ENCODE peak calls at places on chromosomes 5 and 9, in ten cellular contexts. One of them, this sample, is unnamed.

GRCh38 chr5:179294891-179295777 is 50.1 kb downstream of the ADAMTS2 start:
- DNase-seq in psoas muscle: peak; percentile 31
- DNase-seq in astrocyte: peak; percentile 64
- DNase-seq in CD8-positive, alpha-beta T cell: no peak
- DNase-seq in left ventricle myocardium inferior: peak; percentile 22
- DNase-seq in suprapubic skin: peak; percentile 56
- DNase-seq in AG10803: peak; percentile 89
- DNase-seq in CD4-positive, CD25-positive, alpha-beta regulatory T cell: no peak
- DNase-seq in MG63: peak; percentile 95
- DNase-seq in endodermal cell: no peak
- DNase-seq in this sample: no peak

GRCh38 chr5:143261748-143262392 is 141.6 kb downstream of the NR3C1 start:
- DNase-seq in psoas muscle: no peak
- DNase-seq in astrocyte: peak; percentile 75
- DNase-seq in CD8-positive, alpha-beta T cell: no peak
- DNase-seq in left ventricle myocardium inferior: no peak
- DNase-seq in suprapubic skin: no peak
- DNase-seq in AG10803: peak; percentile 62
- DNase-seq in CD4-positive, CD25-positive, alpha-beta regulatory T cell: no peak
- DNase-seq in MG63: no peak
- DNase-seq in endodermal cell: no peak
- DNase-seq in this sample: no peak

GRCh38 chr5:74105126-74105780 is 479.3 kb downstream of the ARHGEF28 start:
- DNase-seq in psoas muscle: peak; percentile 69
- DNase-seq in astrocyte: no peak
- DNase-seq in CD8-positive, alpha-beta T cell: no peak
- DNase-seq in left ventricle myocardium inferior: peak; percentile 39
- DNase-seq in suprapubic skin: no peak
- DNase-seq in AG10803: no peak
- DNase-seq in CD4-positive, CD25-positive, alpha-beta regulatory T cell: no peak
- DNase-seq in MG63: peak; percentile 4
- DNase-seq in endodermal cell: peak; percentile 59
- DNase-seq in this sample: no peak

GRCh38 chr5:65299841-65300240 is 181.9 kb downstream of the ADAMTS6 start:
- DNase-seq in psoas muscle: no peak
- DNase-seq in astrocyte: peak; percentile 93
- DNase-seq in CD8-positive, alpha-beta T cell: no peak
- DNase-seq in left ventricle myocardium inferior: no peak
- DNase-seq in suprapubic skin: no peak
- DNase-seq in AG10803: peak; percentile 65
- DNase-seq in CD4-positive, CD25-positive, alpha-beta regulatory T cell: no peak
- DNase-seq in MG63: no peak
- DNase-seq in endodermal cell: no peak
- DNase-seq in this sample: no peak

GRCh38 chr5:76084496-76085285 is 1.5 kb downstream of the SV2C start:
- DNase-seq in psoas muscle: no peak
- DNase-seq in astrocyte: no peak
- DNase-seq in CD8-positive, alpha-beta T cell: peak; percentile 38
- DNase-seq in left ventricle myocardium inferior: no peak
- DNase-seq in suprapubic skin: no peak
- DNase-seq in AG10803: peak; percentile 25
- DNase-seq in CD4-positive, CD25-positive, alpha-beta regulatory T cell: no peak
- DNase-seq in MG63: no peak
- DNase-seq in endodermal cell: peak; percentile 80
- DNase-seq in this sample: no peak

GRCh38 chr9:126375386-126375785 is 48.8 kb downstream of the MVB12B start:
- DNase-seq in psoas muscle: no peak
- DNase-seq in astrocyte: peak; percentile 29
- DNase-seq in CD8-positive, alpha-beta T cell: no peak
- DNase-seq in left ventricle myocardium inferior: no peak
- DNase-seq in suprapubic skin: no peak
- DNase-seq in AG10803: peak; percentile 31
- DNase-seq in CD4-positive, CD25-positive, alpha-beta regulatory T cell: no peak
- DNase-seq in MG63: no peak
- DNase-seq in endodermal cell: no peak
- DNase-seq in this sample: peak; percentile 44

GRCh38 chr9:88308831-88309230 is 79.4 kb upstream of the SPIN1 start:
- DNase-seq in psoas muscle: no peak
- DNase-seq in astrocyte: peak; percentile 42
- DNase-seq in CD8-positive, alpha-beta T cell: no peak
- DNase-seq in left ventricle myocardium inferior: no peak
- DNase-seq in suprapubic skin: no peak
- DNase-seq in AG10803: no peak
- DNase-seq in CD4-positive, CD25-positive, alpha-beta regulatory T cell: no peak
- DNase-seq in MG63: no peak
- DNase-seq in endodermal cell: no peak
- DNase-seq in this sample: peak; percentile 57

GRCh38 chr5:312845-313244 is 8.7 kb upstream of the AHRR start:
- DNase-seq in psoas muscle: peak; percentile 53
- DNase-seq in astrocyte: no peak
- DNase-seq in CD8-positive, alpha-beta T cell: no peak
- DNase-seq in left ventricle myocardium inferior: peak; percentile 47
- DNase-seq in suprapubic skin: peak; percentile 35
- DNase-seq in AG10803: peak; percentile 41
- DNase-seq in CD4-positive, CD25-positive, alpha-beta regulatory T cell: no peak
- DNase-seq in MG63: no peak
- DNase-seq in endodermal cell: no peak
- DNase-seq in this sample: no peak

GRCh38 chr5:93658044-93658443 is 75.0 kb downstream of the NR2F1 start:
- DNase-seq in psoas muscle: no peak
- DNase-seq in astrocyte: peak; percentile 81
- DNase-seq in CD8-positive, alpha-beta T cell: no peak
- DNase-seq in left ventricle myocardium inferior: no peak
- DNase-seq in suprapubic skin: no peak
- DNase-seq in AG10803: peak; percentile 18
- DNase-seq in CD4-positive, CD25-positive, alpha-beta regulatory T cell: no peak
- DNase-seq in MG63: no peak
- DNase-seq in endodermal cell: no peak
- DNase-seq in this sample: no peak

GRCh38 chr5:36662291-36662851 is 56.0 kb downstream of the SLC1A3 start:
- DNase-seq in psoas muscle: no peak
- DNase-seq in astrocyte: peak; percentile 86
- DNase-seq in CD8-positive, alpha-beta T cell: no peak
- DNase-seq in left ventricle myocardium inferior: no peak
- DNase-seq in suprapubic skin: no peak
- DNase-seq in AG10803: peak; percentile 39
- DNase-seq in CD4-positive, CD25-positive, alpha-beta regulatory T cell: no peak
- DNase-seq in MG63: no peak
- DNase-seq in endodermal cell: peak; percentile 74
- DNase-seq in this sample: no peak

GRCh38 chr5:88732181-88732633 is 150.8 kb downstream of the MEF2C start:
- DNase-seq in psoas muscle: peak; percentile 54
- DNase-seq in astrocyte: peak; percentile 83
- DNase-seq in CD8-positive, alpha-beta T cell: no peak
- DNase-seq in left ventricle myocardium inferior: peak; percentile 21
- DNase-seq in suprapubic skin: peak; percentile 62
- DNase-seq in AG10803: peak; percentile 69
- DNase-seq in CD4-positive, CD25-positive, alpha-beta regulatory T cell: no peak
- DNase-seq in MG63: peak; percentile 84
- DNase-seq in endodermal cell: no peak
- DNase-seq in this sample: peak; percentile 65
- H3K4me3 ChIP-seq in psoas muscle: no peak overlapping the region
- H3K4me3 ChIP-seq in astrocyte: no peak overlapping the region
- H3K4me3 ChIP-seq in CD8-positive, alpha-beta T cell: no peak overlapping the region
- H3K4me3 ChIP-seq in left ventricle myocardium inferior: no peak overlapping the region
- H3K4me3 ChIP-seq in suprapubic skin: no peak overlapping the region
- H3K4me3 ChIP-seq in AG10803: peak overlapping the region; percentile 21
- H3K4me3 ChIP-seq in CD4-positive, CD25-positive, alpha-beta regulatory T cell: no peak overlapping the region
- H3K4me3 ChIP-seq in MG63: no peak overlapping the region
- H3K4me3 ChIP-seq in endodermal cell: no peak overlapping the region
- H3K4me3 ChIP-seq in this sample: no peak overlapping the region

DNA sequence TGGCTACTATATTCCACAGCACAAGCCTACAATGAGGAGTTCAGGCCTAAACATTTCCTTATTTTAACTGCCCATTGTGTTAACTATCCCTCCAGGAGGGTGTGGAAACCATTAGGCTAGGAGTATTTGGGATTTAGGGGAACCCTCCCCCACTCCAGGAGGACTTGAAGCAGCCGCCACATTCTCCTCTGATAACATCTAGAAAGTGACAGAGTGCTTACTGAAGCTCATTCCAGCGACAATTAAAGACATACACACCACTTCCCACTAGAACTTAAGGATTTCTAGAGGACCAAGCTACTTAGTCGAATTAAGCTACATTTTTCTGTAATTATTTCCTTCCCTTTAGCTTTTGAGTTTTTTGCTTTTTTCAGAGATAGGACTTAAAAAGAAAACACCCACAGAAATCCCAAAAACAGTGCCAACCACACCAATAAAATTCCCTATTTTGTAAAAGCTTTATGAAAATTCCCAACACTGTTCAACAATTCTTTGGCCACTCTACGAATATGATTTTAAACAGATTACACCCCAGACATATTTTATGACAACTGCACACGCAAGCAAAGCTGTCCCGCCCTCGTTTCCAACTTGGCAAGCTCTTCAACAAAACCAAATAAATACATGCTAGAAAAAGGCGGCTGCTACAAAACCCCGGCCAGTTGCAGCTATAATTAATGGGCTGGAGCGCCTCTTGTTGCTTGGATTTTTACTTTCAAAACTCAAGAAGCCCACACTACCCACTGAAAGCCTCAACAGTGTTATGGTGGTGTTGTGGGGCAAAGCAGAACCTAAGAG is 4.6 kb downstream of the ROR2 start:
- DNase-seq in psoas muscle: no peak
- DNase-seq in astrocyte: peak; percentile 20
- DNase-seq in CD8-positive, alpha-beta T cell: no peak
- DNase-seq in left ventricle myocardium inferior: no peak
- DNase-seq in suprapubic skin: no peak
- DNase-seq in AG10803: peak; percentile 63
- DNase-seq in CD4-positive, CD25-positive, alpha-beta regulatory T cell: no peak
- DNase-seq in MG63: peak; percentile 23
- DNase-seq in endodermal cell: peak; percentile 83
- DNase-seq in this sample: peak; percentile 17
- H3K4me3 ChIP-seq in psoas muscle: no peak overlapping the region
- H3K4me3 ChIP-seq in astrocyte: no peak overlapping the region
- H3K4me3 ChIP-seq in CD8-positive, alpha-beta T cell: no peak overlapping the region
- H3K4me3 ChIP-seq in left ventricle myocardium inferior: peak overlapping the region; percentile 17
- H3K4me3 ChIP-seq in suprapubic skin: no peak overlapping the region
- H3K4me3 ChIP-seq in AG10803: no peak overlapping the region
- H3K4me3 ChIP-seq in CD4-positive, CD25-positive, alpha-beta regulatory T cell: no peak overlapping the region
- H3K4me3 ChIP-seq in MG63: no peak overlapping the region
- H3K4me3 ChIP-seq in endodermal cell: peak overlapping the region; percentile 97
- H3K4me3 ChIP-seq in this sample: no peak overlapping the region

GRCh38 chr5:52798952-52799351 is 11.2 kb downstream of the ITGA1 start:
- DNase-seq in psoas muscle: no peak
- DNase-seq in astrocyte: no peak
- DNase-seq in CD8-positive, alpha-beta T cell: no peak
- DNase-seq in left ventricle myocardium inferior: no peak
- DNase-seq in suprapubic skin: no peak
- DNase-seq in AG10803: peak; percentile 38
- DNase-seq in CD4-positive, CD25-positive, alpha-beta regulatory T cell: no peak
- DNase-seq in MG63: no peak
- DNase-seq in endodermal cell: no peak
- DNase-seq in this sample: no peak
- H3K4me3 ChIP-seq in psoas muscle: peak overlapping the region; percentile 83
- H3K4me3 ChIP-seq in astrocyte: peak overlapping the region; percentile 80
- H3K4me3 ChIP-seq in CD8-positive, alpha-beta T cell: peak overlapping the region; percentile 81
- H3K4me3 ChIP-seq in left ventricle myocardium inferior: peak overlapping the region; percentile 74
- H3K4me3 ChIP-seq in suprapubic skin: peak overlapping the region; percentile 77
- H3K4me3 ChIP-seq in AG10803: peak overlapping the region; percentile 84
- H3K4me3 ChIP-seq in CD4-positive, CD25-positive, alpha-beta regulatory T cell: peak overlapping the region; percentile 97
- H3K4me3 ChIP-seq in MG63: peak overlapping the region; percentile 82
- H3K4me3 ChIP-seq in endodermal cell: peak overlapping the region; percentile 99
- H3K4me3 ChIP-seq in this sample: peak overlapping the region; percentile 47

GRCh38 chr5:103340717-103341397 is 82.3 kb downstream of the MACIR start:
- DNase-seq in psoas muscle: no peak
- DNase-seq in astrocyte: no peak
- DNase-seq in CD8-positive, alpha-beta T cell: no peak
- DNase-seq in left ventricle myocardium inferior: no peak
- DNase-seq in suprapubic skin: no peak
- DNase-seq in AG10803: peak; percentile 15
- DNase-seq in CD4-positive, CD25-positive, alpha-beta regulatory T cell: no peak
- DNase-seq in MG63: no peak
- DNase-seq in endodermal cell: no peak
- DNase-seq in this sample: no peak

GRCh38 chr5:103336967-103337366 is 78.4 kb downstream of the MACIR start:
- DNase-seq in psoas muscle: no peak
- DNase-seq in astrocyte: no peak
- DNase-seq in CD8-positive, alpha-beta T cell: no peak
- DNase-seq in left ventricle myocardium inferior: no peak
- DNase-seq in suprapubic skin: no peak
- DNase-seq in AG10803: no peak
- DNase-seq in CD4-positive, CD25-positive, alpha-beta regulatory T cell: no peak
- DNase-seq in MG63: no peak
- DNase-seq in endodermal cell: no peak
- DNase-seq in this sample: no peak

GRCh38 chr5:103345461-103345860 is 86.9 kb downstream of the MACIR start:
- DNase-seq in psoas muscle: no peak
- DNase-seq in astrocyte: no peak
- DNase-seq in CD8-positive, alpha-beta T cell: no peak
- DNase-seq in left ventricle myocardium inferior: no peak
- DNase-seq in suprapubic skin: no peak
- DNase-seq in AG10803: no peak
- DNase-seq in CD4-positive, CD25-positive, alpha-beta regulatory T cell: no peak
- DNase-seq in MG63: no peak
- DNase-seq in endodermal cell: no peak
- DNase-seq in this sample: no peak

DNA sequence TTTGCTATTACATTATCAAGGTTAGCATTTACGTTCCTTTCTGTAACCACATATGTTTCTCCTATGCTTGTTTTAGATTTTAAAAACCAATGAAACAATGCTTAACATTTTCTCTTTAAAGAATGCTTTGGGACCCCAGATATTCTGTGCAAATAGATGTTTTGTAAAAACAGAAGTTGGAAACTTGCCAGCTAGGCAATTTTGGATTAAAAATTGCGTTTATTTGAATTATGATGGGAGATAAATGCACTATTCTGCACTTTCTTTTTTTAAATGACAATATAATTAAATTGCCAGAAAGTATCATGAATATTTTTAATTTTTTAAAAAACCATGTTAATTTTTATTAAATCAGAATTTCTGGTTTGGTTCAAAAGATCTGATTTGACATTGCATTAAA is 81.6 kb downstream of the MACIR start:
- DNase-seq in psoas muscle: no peak
- DNase-seq in astrocyte: no peak
- DNase-seq in CD8-positive, alpha-beta T cell: no peak
- DNase-seq in left ventricle myocardium inferior: no peak
- DNase-seq in suprapubic skin: no peak
- DNase-seq in AG10803: no peak
- DNase-seq in CD4-positive, CD25-positive, alpha-beta regulatory T cell: no peak
- DNase-seq in MG63: no peak
- DNase-seq in endodermal cell: no peak
- DNase-seq in this sample: no peak
- H3K4me3 ChIP-seq in psoas muscle: no peak overlapping the region
- H3K4me3 ChIP-seq in astrocyte: no peak overlapping the region
- H3K4me3 ChIP-seq in CD8-positive, alpha-beta T cell: no peak overlapping the region
- H3K4me3 ChIP-seq in left ventricle myocardium inferior: no peak overlapping the region
- H3K4me3 ChIP-seq in suprapubic skin: no peak overlapping the region
- H3K4me3 ChIP-seq in AG10803: no peak overlapping the region
- H3K4me3 ChIP-seq in CD4-positive, CD25-positive, alpha-beta regulatory T cell: no peak overlapping the region
- H3K4me3 ChIP-seq in MG63: no peak overlapping the region
- H3K4me3 ChIP-seq in endodermal cell: no peak overlapping the region
- H3K4me3 ChIP-seq in this sample: no peak overlapping the region